ENCODE peak calls at places on chromosomes 11 and 22, in ten cellular contexts. H is stimulated activated CD4-positive, alpha-beta T cell treated with anti-CD3 and anti-CD28 coated beads, Interleukin-1b, Interleukin-23, amount 100 ng/mL, for 24 hours; J is activated CD4-positive, alpha-beta T cell treated with anti-CD3 and anti-CD28 coated beads for 36 hours; N is retina; K is astrocyte of the spinal cord; E is left ventricle myocardium inferior; U is germinal center; V is mucosa of gallbladder; X is activated T-cell treated with anti-CD3 and anti-CD28 coated beads for 1 hour; F is nephron progenitor cell. B is an unnamed sample.

GRCh38 chr11:117828641-117829368 is 4.3 kb upstream of the FXYD2 start:
- DNase-seq in X (peak; percentile 75), K (peak; percentile 84), N (no peak), H (peak; percentile 83), U (no peak), V (peak; percentile 70), E (peak; percentile 62), F (no peak), J (peak; percentile 91), B (peak; percentile 44)

GRCh38 chr11:12727556-12728070 is 53.4 kb downstream of the TEAD1 start:
- DNase-seq in F (no peak), N (no peak), E (no peak), K (peak; percentile 62), J (no peak), X (no peak), V (no peak), H (no peak), U (no peak), B (no peak)

GRCh38 chr11:34052608-34053160 is 1.2 kb downstream of the CAPRIN1 start:
- DNase-seq in J (no peak), K (no peak), V (peak; percentile 12), U (peak; percentile 18), F (peak; percentile 20), E (peak; percentile 21), X (peak; percentile 9), H (peak; percentile 12), N (no peak), B (peak; percentile 24)

GRCh38 chr11:75768112-75768908 is at the start of gene DGAT2:
- DNase-seq in E (peak; percentile 78), N (peak; percentile 93), H (peak; percentile 59), K (peak; percentile 63), U (peak; percentile 85), F (peak; percentile 84), J (peak; percentile 82), X (peak; percentile 61), V (peak; percentile 65), B (peak; percentile 49)

GRCh38 chr11:83648610-83649467 is 362.7 kb upstream of the CCDC90B start:
- DNase-seq in K (no peak), H (no peak), V (no peak), N (no peak), U (no peak), F (no peak), E (no peak), X (no peak), J (no peak), B (no peak)

GRCh38 chr11:105899776-105900175 is 122.3 kb downstream of the MSANTD4 start:
- DNase-seq in U (no peak), J (no peak), F (no peak), H (no peak), V (no peak), X (no peak), K (no peak), N (no peak), E (no peak), B (no peak)

GRCh38 chr11:126363706-126364245 is 8.3 kb downstream of the ST3GAL4 start:
- DNase-seq in K (no peak), N (no peak), E (peak; percentile 26), X (no peak), H (no peak), J (no peak), U (no peak), F (no peak), V (no peak), B (no peak)

GRCh38 chr11:46392421-46393230 is 1.1 kb upstream of the CHRM4 start:
- DNase-seq in U (peak; percentile 93), H (peak; percentile 66), J (peak; percentile 89), N (peak; percentile 92), X (peak; percentile 59), V (peak; percentile 88), E (peak; percentile 87), F (peak; percentile 96), K (peak; percentile 76), B (peak; percentile 69)

GRCh38 chr22:46389081-46389480 is 53.6 kb downstream of the TRMU start:
- DNase-seq in N (no peak), U (no peak), X (no peak), F (no peak), V (no peak), E (no peak), J (no peak), K (no peak), H (no peak), B (no peak)

GRCh38 chr11:11025087-11025486 is 167.2 kb upstream of the ZBED5 start:
- DNase-seq in E (no peak), F (no peak), H (no peak), K (peak; percentile 42), J (no peak), U (no peak), X (no peak), V (no peak), N (no peak), B (no peak)

GRCh38 chr22:42560381-42560780 is 6.6 kb downstream of the SERHL2 start:
- DNase-seq in H (no peak), V (no peak), E (no peak), U (no peak), K (no peak), J (no peak), N (no peak), X (no peak), F (no peak), B (no peak)

GRCh38 chr11:72641900-72642814 is 32.1 kb downstream of the PDE2A start:
- DNase-seq in F (peak; percentile 59), U (peak; percentile 33), E (peak; percentile 51), X (no peak), V (peak; percentile 19), N (peak; percentile 45), H (no peak), K (no peak), J (peak; percentile 28), B (no peak)

GRCh38 chr11:1714908-1715885 is 18.2 kb downstream of the KRTAP5-6 start:
- DNase-seq in H (no peak), V (no peak), F (no peak), J (no peak), K (no peak), X (no peak), E (peak; percentile 49), U (no peak), N (no peak), B (no peak)

GRCh38 chr11:124611016-124611571 is at the start of gene PANX3:
- DNase-seq in J (no peak), N (no peak), H (no peak), E (no peak), K (peak; percentile 24), X (no peak), F (no peak), U (no peak), V (no peak), B (no peak)

B was measured in T-helper 1 cell.